ENCODE peak calls at places on chromosomes 5 and 9, in five cellular contexts. A is PC-3, X is NCI-H774, C is BJ, Z is lower lobe of right lung. B is an unnamed sample.

GRCh38 chr5:69528015-69528414 is 32.0 kb upstream of the GTF2H2C start:
- DNase-seq in A (peak), X (no peak), C (no peak), Z (no peak), B (no peak)

GRCh38 chr5:37975531-37975930 is 135.7 kb upstream of the GDNF start:
- DNase-seq in A (no peak), X (no peak), C (peak), Z (no peak), B (no peak)

GRCh38 chr9:117734523-117735314 is 30.5 kb downstream of the TLR4 start:
- DNase-seq in A (no peak), X (no peak), C (peak), Z (no peak), B (no peak)

GRCh38 chr5:81850494-81850893 is 99.6 kb upstream of the SSBP2 start:
- DNase-seq in A (no peak), X (no peak), C (peak), Z (no peak), B (no peak)

GRCh38 chr5:61805101-61805500 is 473.0 kb downstream of the ZSWIM6 start:
- DNase-seq in A (peak), X (no peak), C (no peak), Z (no peak), B (no peak)

GRCh38 chr9:89477811-89478583 is 19.9 kb downstream of the SEMA4D start:
- DNase-seq in A (peak), X (no peak), C (no peak), Z (no peak), B (no peak)

GRCh38 chr9:93465853-93466252 is 12.5 kb upstream of the FAM120AOS start:
- DNase-seq in A (no peak), X (no peak), C (no peak), Z (no peak), B (no peak)

GRCh38 chr5:172904643-172905345 is 54.4 kb upstream of the RPL26L1 start:
- DNase-seq in A (peak), X (peak), C (no peak), Z (peak), B (no peak)

GRCh38 chr5:108747111-108748009 is at the start of gene FER:
- DNase-seq in A (peak), X (no peak), C (no peak), Z (no peak), B (no peak)

GRCh38 chr5:8907168-8907868 is 638.6 kb downstream of the SEMA5A start:
- DNase-seq in A (peak), X (no peak), C (peak), Z (no peak), B (no peak)

GRCh38 chr5:141039517-141039916 is 11.7 kb upstream of the PCDHB1 start:
- DNase-seq in A (peak), X (peak), C (no peak), Z (no peak), B (no peak)

GRCh38 chr9:131697097-131697496 is 42.8 kb downstream of the RAPGEF1 start:
- DNase-seq in A (no peak), X (no peak), C (no peak), Z (no peak), B (no peak)

GRCh38 chr5:135112008-135112670 is 78.1 kb upstream of the PITX1 start:
- DNase-seq in A (no peak), X (no peak), C (no peak), Z (no peak), B (no peak)

GRCh38 chr9:79652598-79652997 is 80.8 kb downstream of the TLE4 start:
- DNase-seq in A (peak), X (no peak), C (no peak), Z (no peak), B (no peak)

GRCh38 chr5:172496671-172497371 is 42.5 kb upstream of the SH3PXD2B start:
- DNase-seq in A (no peak), X (no peak), C (peak), Z (no peak), B (no peak)

GRCh38 chr9:96327694-96328352 is 25.8 kb upstream of the HSD17B3 start:
- DNase-seq in A (peak), X (no peak), C (no peak), Z (no peak), B (no peak)

GRCh38 chr9:36970007-36970888 is 63.8 kb downstream of the PAX5 start:
- DNase-seq in A (peak), X (peak), C (no peak), Z (no peak), B (no peak)

GRCh38 chr9:133375116-133375723 is 640 bp downstream of the SURF4 start:
- DNase-seq in A (no peak), X (no peak), C (no peak), Z (no peak), B (no peak)

GRCh38 chr9:126503333-126504085 is 110.2 kb upstream of the LMX1B start:
- DNase-seq in A (no peak), X (no peak), C (no peak), Z (peak), B (no peak)

GRCh38 chr5:79182141-79182540 is 53.8 kb upstream of the JMY start:
- DNase-seq in A (no peak), X (no peak), C (no peak), Z (no peak), B (no peak)

GRCh38 chr9:100679834-100680233 is 102.0 kb downstream of the CAVIN4 start:
- DNase-seq in A (no peak), X (no peak), C (no peak), Z (no peak), B (no peak)

GRCh38 chr9:110750272-110750671 is 81.7 kb downstream of the MUSK start:
- DNase-seq in A (no peak), X (no peak), C (no peak), Z (no peak), B (no peak)

GRCh38 chr9:91424403-91425176 is 958 bp upstream of the NFIL3 start:
- DNase-seq in A (peak), X (no peak), C (no peak), Z (peak), B (no peak)

GRCh38 chr5:175653763-175654162 is 4.1 kb upstream of the HRH2 start:
- DNase-seq in A (no peak), X (no peak), C (no peak), Z (no peak), B (no peak)

GRCh38 chr5:76775921-76776320 is 42.9 kb upstream of the F2RL1 start:
- DNase-seq in A (no peak), X (no peak), C (no peak), Z (no peak), B (no peak)

GRCh38 chr9:72410214-72410613 is 45.2 kb upstream of the ZFAND5 start:
- DNase-seq in A (no peak), X (no peak), C (no peak), Z (no peak), B (no peak)

GRCh38 chr9:134962065-134962997 is 44.6 kb upstream of the FCN1 start:
- DNase-seq in A (no peak), X (no peak), C (no peak), Z (peak), B (no peak)

GRCh38 chr5:142597546-142598337 is 88.1 kb downstream of the FGF1 start:
- DNase-seq in A (peak), X (peak), C (no peak), Z (no peak), B (no peak)

GRCh38 chr5:141715340-141715905 is 33.4 kb upstream of the ARAP3 start:
- DNase-seq in A (no peak), X (no peak), C (no peak), Z (no peak), B (no peak)

GRCh38 chr5:67195406-67196275 is 958 bp downstream of the CD180 start:
- DNase-seq in A (no peak), X (no peak), C (no peak), Z (no peak), B (no peak)

GRCh38 chr5:54785729-54786548 is 199.5 kb downstream of the ESM1 start:
- DNase-seq in A (peak), X (no peak), C (no peak), Z (peak), B (no peak)

GRCh38 chr5:16617272-16617973 is 626 bp upstream of the RETREG1 start:
- DNase-seq in A (no peak), X (no peak), C (no peak), Z (no peak), B (no peak)

GRCh38 chr5:601771-602465 is 10.2 kb upstream of the CEP72 start:
- DNase-seq in A (no peak), X (no peak), C (no peak), Z (no peak), B (no peak)

GRCh38 chr5:40736103-40736875 is 19.5 kb downstream of the TTC33 start:
- DNase-seq in A (peak), X (peak), C (no peak), Z (no peak), B (no peak)

GRCh38 chr5:155027993-155028629 is 14.6 kb downstream of the KIF4B start:
- DNase-seq in A (peak), X (no peak), C (no peak), Z (no peak), B (no peak)

GRCh38 chr5:107744418-107745330 is 73.9 kb upstream of the EFNA5 start:
- DNase-seq in A (no peak), X (no peak), C (no peak), Z (no peak), B (no peak)

GRCh38 chr9:1018121-1018520 is 32.0 kb upstream of the DMRT2 start:
- DNase-seq in A (peak), X (no peak), C (no peak), Z (no peak), B (no peak)

GRCh38 chr9:88789785-88790184 is 201.5 kb upstream of the S1PR3 start:
- DNase-seq in A (no peak), X (no peak), C (no peak), Z (no peak), B (no peak)

GRCh38 chr5:80761176-80761575 is 106.4 kb upstream of the DHFR start:
- DNase-seq in A (peak), X (no peak), C (no peak), Z (no peak), B (no peak)